ENCODE peak calls at places on chromosomes 7 and 10, in four cellular contexts. L is endothelial cell, D is heart left ventricle, N is cardiac muscle cell. B is an unnamed sample.

GRCh38 chr10:104054430-104054829 is 31.2 kb downstream of the COL17A1 start:
- DNase-seq in L (no peak), D (no peak), N (no peak), B (no peak)

GRCh38 chr7:300546-301290 is 10.7 kb downstream of the FOXL3 start:
- DNase-seq in L (no peak), N (no peak), D (no peak), B (no peak)

GRCh38 chr7:128939075-128939860 is 1.5 kb downstream of the IRF5 start:
- DNase-seq in D (peak; percentile 57), L (no peak), N (no peak), B (no peak)

GRCh38 chr10:100894589-100895294 is 18.0 kb upstream of the SLF2 start:
- DNase-seq in L (no peak), N (no peak), D (no peak), B (no peak)

GRCh38 chr10:76297787-76298281 is 866.4 kb downstream of the LRMDA start:
- DNase-seq in L (no peak), N (no peak), D (no peak), B (no peak)

GRCh38 chr10:70786799-70787415 is 1.7 kb upstream of the TBATA start:
- DNase-seq in L (no peak), N (peak; percentile 69), D (no peak), B (peak; percentile 13)

GRCh38 chr7:155590215-155591023 is 44.1 kb upstream of the CNPY1 start:
- DNase-seq in L (no peak), N (peak; percentile 74), D (peak; percentile 49), B (no peak)

GRCh38 chr7:128266891-128267839 is 26.1 kb downstream of the LEP start:
- DNase-seq in N (peak; percentile 87), L (peak; percentile 11), D (peak; percentile 70), B (peak; percentile 66)

GRCh38 chr10:109428775-109429480 is 494.4 kb downstream of the XPNPEP1 start:
- DNase-seq in L (no peak), D (no peak), N (no peak), B (no peak)

GRCh38 chr10:109426987-109427386 is 496.3 kb downstream of the XPNPEP1 start:
- DNase-seq in L (no peak), D (no peak), N (no peak), B (no peak)

GRCh38 chr10:109430844-109431243 is 492.5 kb downstream of the XPNPEP1 start:
- DNase-seq in N (no peak), L (no peak), D (no peak), B (no peak)

GRCh38 chr10:109429956-109430760 is 493.2 kb downstream of the XPNPEP1 start:
- DNase-seq in L (no peak), D (no peak), N (peak; percentile 1), B (no peak)

DNA sequence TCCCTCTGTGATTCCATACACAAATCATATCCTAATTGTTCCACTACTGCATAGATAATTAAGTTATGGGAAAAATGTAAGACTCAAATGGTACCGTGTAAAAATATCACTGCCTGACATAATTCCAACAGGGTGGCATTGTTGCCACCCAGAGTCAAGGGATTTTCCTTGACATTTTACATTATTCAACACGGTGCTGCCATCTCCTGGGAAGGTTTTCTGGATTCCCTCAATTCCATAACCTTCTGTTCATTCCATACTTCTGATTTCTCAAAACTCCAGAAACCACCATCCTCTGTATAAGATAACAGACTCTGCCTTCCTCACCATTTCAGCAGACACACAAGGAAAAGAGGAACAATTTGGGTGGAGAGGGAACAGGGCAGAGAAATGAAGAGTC is 495.9 kb downstream of the XPNPEP1 start:
- DNase-seq in L (no peak), D (no peak), N (no peak), B (no peak)
- TF ChIP-seq CTCF in L (no peak), D (no peak), N (no peak), B (no peak)

GRCh38 chr10:20768849-20769248 is 128.3 kb downstream of the NEBL start:
- DNase-seq in N (peak; percentile 50), L (no peak), D (no peak), B (no peak)
- TF ChIP-seq CTCF in N (peak; percentile 19), L (peak; percentile 15), D (peak; percentile 74), B (peak; percentile 56)

DNA sequence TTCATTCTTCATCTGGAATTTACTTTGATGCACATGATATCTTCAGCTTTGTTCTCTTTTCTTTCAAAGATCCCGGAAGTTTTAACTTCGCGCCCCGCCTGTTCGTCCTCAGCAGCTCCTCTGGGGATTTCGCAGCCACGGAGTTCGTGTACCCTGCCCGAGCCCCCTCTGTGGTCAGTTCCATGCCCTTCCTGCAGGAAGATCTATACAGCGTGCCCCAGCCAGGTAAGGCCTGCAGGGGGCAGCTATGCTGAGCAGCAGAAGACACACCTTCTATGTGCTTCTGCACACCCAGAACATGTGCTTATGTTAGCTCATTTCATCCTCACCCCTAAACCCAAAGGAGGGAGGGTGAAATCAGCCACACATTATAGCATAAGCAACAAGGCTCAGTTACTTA is 79.7 kb upstream of the LYZL2 start:
- DNase-seq in D (no peak), L (no peak), N (no peak), B (no peak)
- TF ChIP-seq CTCF in D (no peak), L (peak; percentile 25), N (no peak), B (no peak)

GRCh38 chr7:149830997-149831729 is 7.0 kb upstream of the ZNF862 start:
- DNase-seq in L (no peak), D (no peak), N (no peak), B (no peak)

GRCh38 chr7:149834601-149835000 is 3.6 kb upstream of the ZNF862 start:
- DNase-seq in D (peak; percentile 15), L (no peak), N (no peak), B (no peak)

GRCh38 chr7:149831730-149832219 is 6.4 kb upstream of the ZNF862 start:
- DNase-seq in N (no peak), L (no peak), D (no peak), B (no peak)

GRCh38 chr7:149833495-149834130 is 4.6 kb upstream of the ZNF862 start:
- DNase-seq in N (no peak), D (no peak), L (no peak), B (no peak)

GRCh38 chr7:149832332-149833041 is 5.7 kb upstream of the ZNF862 start:
- DNase-seq in D (no peak), N (no peak), L (no peak), B (no peak)
- TF ChIP-seq CTCF in D (no peak), N (no peak), L (no peak), B (no peak)

DNA sequence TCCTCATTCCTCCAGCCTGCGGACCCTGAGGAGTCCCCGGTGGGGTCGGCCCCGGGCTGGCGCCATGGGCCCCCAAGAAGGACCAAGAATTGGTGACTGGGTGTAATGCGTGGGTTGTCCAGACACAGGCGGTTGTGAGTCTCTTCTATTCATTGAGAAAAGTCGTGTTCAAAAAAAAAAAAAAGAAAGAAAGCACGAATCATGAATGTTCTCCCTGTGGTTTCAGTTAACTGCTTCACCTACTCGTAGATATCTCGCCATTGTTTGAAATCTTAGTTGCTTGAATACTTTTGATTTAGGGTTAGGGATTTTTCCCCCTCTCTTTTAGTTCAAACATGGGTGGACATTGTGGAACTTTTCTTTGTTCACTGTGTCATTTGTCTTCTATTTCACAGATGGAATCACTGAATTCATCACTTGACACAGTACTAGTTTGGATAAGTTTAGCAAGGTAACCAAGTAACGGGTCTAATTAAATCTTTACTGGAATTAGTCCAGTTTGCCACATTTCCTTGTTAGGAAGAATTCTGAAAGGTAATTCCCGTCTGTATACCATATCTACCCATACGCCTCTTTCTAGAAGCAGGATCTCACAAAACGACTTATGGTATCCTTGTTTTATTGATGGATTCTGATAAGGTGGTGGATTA is 775 bp downstream of the STARD3NL start:
- DNase-seq in L (no peak), N (no peak), D (no peak), B (no peak)
- TF ChIP-seq CTCF in L (no peak), N (no peak), D (no peak), B (no peak)

GRCh38 chr10:29132821-29133156 is 156.1 kb upstream of the LYZL1 start:
- DNase-seq in L (no peak), N (no peak), D (no peak), B (no peak)
- TF ChIP-seq CTCF in L (no peak), N (no peak), D (no peak), B (no peak)

DNA sequence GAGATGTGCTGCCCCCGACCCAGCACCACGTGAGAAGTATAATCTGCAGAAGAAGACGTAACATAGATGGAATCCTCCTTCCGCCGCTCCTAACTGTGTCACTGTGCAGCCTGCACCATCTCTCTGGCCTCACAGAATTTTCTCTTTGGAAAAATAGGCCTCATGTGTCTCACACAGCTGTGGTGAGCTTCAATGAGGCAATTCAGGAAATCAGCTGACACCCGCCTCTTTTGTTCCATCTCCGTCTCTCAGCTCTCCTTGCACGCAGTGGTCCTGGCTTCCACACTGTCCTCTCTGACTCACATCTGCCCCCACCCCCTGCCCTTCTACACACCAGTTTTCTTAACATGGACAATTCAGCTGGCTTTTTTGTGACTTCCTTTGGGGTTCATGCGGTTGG is 7.2 kb downstream of the C10orf90 start:
- DNase-seq in N (peak; percentile 93), L (no peak), D (peak; percentile 69), B (no peak)
- TF ChIP-seq CTCF in N (no peak), L (no peak), D (no peak), B (no peak)

GRCh38 chr7:29977926-29978652 is 11.5 kb downstream of the SCRN1 start:
- DNase-seq in N (no peak), L (peak; percentile 23), D (no peak), B (no peak)
- TF ChIP-seq CTCF in N (no peak), L (peak; percentile 12), D (no peak), B (no peak)

GRCh38 chr10:111656066-111656465 is 527.5 kb downstream of the GPAM start:
- DNase-seq in N (no peak), D (no peak), L (no peak), B (no peak)

GRCh38 chr10:111646021-111646420 is 537.5 kb downstream of the GPAM start:
- DNase-seq in L (no peak), D (no peak), N (no peak), B (no peak)

GRCh38 chr10:111648046-111648445 is 535.5 kb downstream of the GPAM start:
- DNase-seq in N (no peak), D (no peak), L (no peak), B (no peak)

DNA sequence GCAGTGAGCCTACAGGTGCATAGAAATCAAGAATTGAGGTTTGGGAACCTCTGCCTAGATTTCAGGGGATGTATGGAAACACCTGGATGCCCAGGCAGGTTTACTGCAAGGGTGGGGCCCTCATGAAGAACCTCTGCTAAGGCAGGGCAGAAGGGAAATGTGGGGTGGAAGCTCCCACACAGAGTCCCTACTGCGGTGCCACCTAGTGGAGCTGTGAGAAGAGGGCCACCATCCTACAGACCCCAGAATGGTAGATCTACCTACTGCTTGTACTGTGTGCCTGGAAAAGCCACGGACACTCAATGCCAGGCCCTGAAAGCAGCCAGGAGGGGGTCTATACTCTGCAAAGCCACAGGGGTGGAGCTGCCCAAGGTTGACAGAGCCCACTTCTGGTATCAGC is 533.5 kb downstream of the GPAM start:
- DNase-seq in N (no peak), L (no peak), D (no peak), B (no peak)
- TF ChIP-seq CTCF in N (no peak), L (no peak), D (no peak), B (no peak)